ENCODE peak calls at places on chromosomes 11 and 22, in seven cellular contexts. Z is KBM-7; Q is CD4-positive, alpha-beta T cell; M is activated T-cell treated with anti-CD3 and anti-CD28 coated beads, Interleukin-2, amount 50 U/mL, for 1 hour; X is Caco-2; H is psoas muscle; T is stimulated activated naive CD4-positive, alpha-beta T cell. C is an unnamed sample.

GRCh38 chr11:1852885-1853284 is at the start of gene LSP1:
- DNase-seq in M (peak), Z (peak), X (no peak), Q (peak), H (no peak), T (peak), C (no peak)

GRCh38 chr11:35748644-35749043 is 86.1 kb downstream of the TRIM44 start:
- DNase-seq in X (no peak), M (no peak), Z (no peak), Q (no peak), H (no peak), T (no peak), C (no peak)

GRCh38 chr11:58024601-58025091 is 965 bp downstream of the OR9Q1 start:
- DNase-seq in Q (no peak), T (no peak), Z (no peak), H (peak), X (no peak), M (no peak), C (no peak)

GRCh38 chr11:111967651-111968050 is 30.5 kb downstream of the DIXDC1 start:
- DNase-seq in Z (no peak), H (no peak), X (no peak), T (no peak), M (no peak), Q (no peak), C (no peak)

GRCh38 chr22:37981282-37982011 is 2.9 kb downstream of the SOX10 start:
- DNase-seq in T (no peak), Z (no peak), Q (no peak), H (no peak), M (no peak), X (no peak), C (no peak)

GRCh38 chr11:113862430-113862829 is 12.9 kb downstream of the USP28 start:
- DNase-seq in Q (no peak), Z (no peak), M (no peak), H (no peak), X (peak), T (no peak), C (no peak)

GRCh38 chr11:1397146-1397861 is 7.6 kb downstream of the BRSK2 start:
- DNase-seq in H (peak), X (no peak), T (no peak), Z (no peak), M (no peak), Q (no peak), C (no peak)

GRCh38 chr11:7637447-7638157 is 35.7 kb downstream of the CYB5R2 start:
- DNase-seq in X (no peak), Z (no peak), M (no peak), H (peak), Q (no peak), T (no peak), C (no peak)

GRCh38 chr11:114065094-114065493 is 5.6 kb downstream of the ZBTB16 start:
- DNase-seq in T (no peak), Q (no peak), M (no peak), H (no peak), Z (no peak), X (no peak), C (no peak)

GRCh38 chr11:1361882-1362281 is 27.9 kb upstream of the BRSK2 start:
- DNase-seq in T (no peak), X (no peak), M (no peak), Q (no peak), H (no peak), Z (no peak), C (no peak)

GRCh38 chr11:97684486-97685439 is 1295.0 kb downstream of the JRKL start:
- DNase-seq in X (no peak), Q (no peak), M (no peak), Z (no peak), H (no peak), T (no peak), C (no peak)

GRCh38 chr22:44442856-44443595 is 55.0 kb downstream of the RTL6 start:
- DNase-seq in X (no peak), Z (no peak), H (no peak), Q (no peak), M (no peak), T (no peak), C (no peak)